ENCODE peak calls at places on chromosomes 13 and 19, in nine cellular contexts. One of them, this sample, is unnamed.

GRCh38 chr13:33349996-33350826 is 64.7 kb upstream of the STARD13 start:
- DNase-seq in GOT3: no peak
- DNase-seq in stimulated activated CD8-positive, alpha-beta memory T cell treated with anti-CD3 and anti-CD28 coated beads, Interleukin-4, amount 100 ng/mL, for 24 hours: no peak
- DNase-seq in uterus: peak
- DNase-seq in neural crest cell: peak
- DNase-seq in cardiac fibroblast: peak
- DNase-seq in nephron progenitor cell: peak
- DNase-seq in ELR: peak
- DNase-seq in lower leg skin: peak
- DNase-seq in this sample: peak

GRCh38 chr19:39438270-39438934 is 2.7 kb upstream of the RPS16 start:
- DNase-seq in ELR: peak
- DNase-seq in stimulated activated CD8-positive, alpha-beta memory T cell treated with anti-CD3 and anti-CD28 coated beads, Interleukin-4, amount 100 ng/mL, for 24 hours: no peak
- DNase-seq in lower leg skin: no peak
- DNase-seq in uterus: no peak
- DNase-seq in cardiac fibroblast: no peak
- DNase-seq in GOT3: no peak
- DNase-seq in neural crest cell: no peak
- DNase-seq in nephron progenitor cell: no peak
- DNase-seq in this sample: peak

GRCh38 chr19:37874784-37875183 is 31.6 kb downstream of the WDR87 start:
- DNase-seq in uterus: no peak
- DNase-seq in GOT3: no peak
- DNase-seq in neural crest cell: no peak
- DNase-seq in nephron progenitor cell: no peak
- DNase-seq in stimulated activated CD8-positive, alpha-beta memory T cell treated with anti-CD3 and anti-CD28 coated beads, Interleukin-4, amount 100 ng/mL, for 24 hours: no peak
- DNase-seq in cardiac fibroblast: no peak
- DNase-seq in ELR: no peak
- DNase-seq in lower leg skin: no peak
- DNase-seq in this sample: no peak

GRCh38 chr19:16381756-16382401 is 57.3 kb downstream of the KLF2 start:
- DNase-seq in ELR: no peak
- DNase-seq in uterus: peak
- DNase-seq in neural crest cell: no peak
- DNase-seq in cardiac fibroblast: peak
- DNase-seq in GOT3: peak
- DNase-seq in nephron progenitor cell: no peak
- DNase-seq in lower leg skin: peak
- DNase-seq in stimulated activated CD8-positive, alpha-beta memory T cell treated with anti-CD3 and anti-CD28 coated beads, Interleukin-4, amount 100 ng/mL, for 24 hours: no peak
- DNase-seq in this sample: no peak

GRCh38 chr13:50126378-50127016 is 111.3 kb downstream of the KCNRG start:
- DNase-seq in stimulated activated CD8-positive, alpha-beta memory T cell treated with anti-CD3 and anti-CD28 coated beads, Interleukin-4, amount 100 ng/mL, for 24 hours: no peak
- DNase-seq in lower leg skin: no peak
- DNase-seq in uterus: no peak
- DNase-seq in ELR: peak
- DNase-seq in nephron progenitor cell: peak
- DNase-seq in neural crest cell: no peak
- DNase-seq in cardiac fibroblast: peak
- DNase-seq in GOT3: no peak
- DNase-seq in this sample: no peak

GRCh38 chr19:43806848-43807247 is 4.6 kb upstream of the LYPD5 start:
- DNase-seq in stimulated activated CD8-positive, alpha-beta memory T cell treated with anti-CD3 and anti-CD28 coated beads, Interleukin-4, amount 100 ng/mL, for 24 hours: no peak
- DNase-seq in cardiac fibroblast: no peak
- DNase-seq in ELR: peak
- DNase-seq in neural crest cell: no peak
- DNase-seq in nephron progenitor cell: no peak
- DNase-seq in GOT3: no peak
- DNase-seq in uterus: no peak
- DNase-seq in lower leg skin: no peak
- DNase-seq in this sample: no peak

GRCh38 chr13:39637890-39638289 is 17.6 kb upstream of the COG6 start:
- DNase-seq in stimulated activated CD8-positive, alpha-beta memory T cell treated with anti-CD3 and anti-CD28 coated beads, Interleukin-4, amount 100 ng/mL, for 24 hours: no peak
- DNase-seq in lower leg skin: no peak
- DNase-seq in neural crest cell: no peak
- DNase-seq in GOT3: no peak
- DNase-seq in ELR: no peak
- DNase-seq in nephron progenitor cell: no peak
- DNase-seq in uterus: no peak
- DNase-seq in cardiac fibroblast: no peak
- DNase-seq in this sample: no peak

GRCh38 chr13:54078271-54078670 is 1049.7 kb downstream of the OLFM4 start:
- DNase-seq in stimulated activated CD8-positive, alpha-beta memory T cell treated with anti-CD3 and anti-CD28 coated beads, Interleukin-4, amount 100 ng/mL, for 24 hours: no peak
- DNase-seq in cardiac fibroblast: no peak
- DNase-seq in nephron progenitor cell: no peak
- DNase-seq in GOT3: no peak
- DNase-seq in lower leg skin: no peak
- DNase-seq in neural crest cell: no peak
- DNase-seq in uterus: no peak
- DNase-seq in ELR: no peak
- DNase-seq in this sample: no peak